ENCODE peak calls at places on chromosome 6, in ten cellular contexts. One of them, this sample, is unnamed.
A peak's percentile ranks its signal among the peaks of the same experiment; 100 is the strongest.

GRCh38 chr6:19399406-19399805 is 437.8 kb upstream of the ID4 start:
- DNase-seq in GM10248: no peak
- DNase-seq in progenitor cell of endocrine pancreas: no peak
- DNase-seq in left ventricle myocardium inferior: no peak
- DNase-seq in Calu3: no peak
- DNase-seq in foreskin fibroblast: peak; percentile 58
- DNase-seq in fibroblast of mammary gland: peak; percentile 60
- DNase-seq in colonic mucosa: no peak
- DNase-seq in kidney: no peak
- DNase-seq in WERI-Rb-1: no peak
- DNase-seq in this sample: no peak

GRCh38 chr6:152089992-152090391 is 282.5 kb downstream of the ESR1 start:
- DNase-seq in GM10248: no peak
- DNase-seq in progenitor cell of endocrine pancreas: no peak
- DNase-seq in left ventricle myocardium inferior: peak; percentile 39
- DNase-seq in Calu3: no peak
- DNase-seq in foreskin fibroblast: peak; percentile 79
- DNase-seq in fibroblast of mammary gland: peak; percentile 77
- DNase-seq in colonic mucosa: no peak
- DNase-seq in kidney: no peak
- DNase-seq in WERI-Rb-1: no peak
- DNase-seq in this sample: no peak

GRCh38 chr6:126805861-126806260 is 312.6 kb upstream of the RSPO3 start:
- DNase-seq in GM10248: no peak
- DNase-seq in progenitor cell of endocrine pancreas: no peak
- DNase-seq in left ventricle myocardium inferior: no peak
- DNase-seq in Calu3: no peak
- DNase-seq in foreskin fibroblast: no peak
- DNase-seq in fibroblast of mammary gland: no peak
- DNase-seq in colonic mucosa: no peak
- DNase-seq in kidney: no peak
- DNase-seq in WERI-Rb-1: no peak
- DNase-seq in this sample: no peak

GRCh38 chr6:1701668-1702353 is 92.1 kb downstream of the FOXC1 start:
- DNase-seq in GM10248: no peak
- DNase-seq in progenitor cell of endocrine pancreas: no peak
- DNase-seq in left ventricle myocardium inferior: no peak
- DNase-seq in Calu3: no peak
- DNase-seq in foreskin fibroblast: peak; percentile 67
- DNase-seq in fibroblast of mammary gland: peak; percentile 94
- DNase-seq in colonic mucosa: no peak
- DNase-seq in kidney: no peak
- DNase-seq in WERI-Rb-1: no peak
- DNase-seq in this sample: no peak

GRCh38 chr6:99604161-99605073 is 2.2 kb upstream of the PRDM13 start:
- DNase-seq in GM10248: no peak
- DNase-seq in progenitor cell of endocrine pancreas: no peak
- DNase-seq in left ventricle myocardium inferior: no peak
- DNase-seq in Calu3: no peak
- DNase-seq in foreskin fibroblast: no peak
- DNase-seq in fibroblast of mammary gland: no peak
- DNase-seq in colonic mucosa: no peak
- DNase-seq in kidney: no peak
- DNase-seq in WERI-Rb-1: no peak
- DNase-seq in this sample: no peak

GRCh38 chr6:133512410-133513016 is 271.4 kb downstream of the EYA4 start:
- DNase-seq in GM10248: peak; percentile 16
- DNase-seq in progenitor cell of endocrine pancreas: peak; percentile 31
- DNase-seq in left ventricle myocardium inferior: no peak
- DNase-seq in Calu3: peak; percentile 62
- DNase-seq in foreskin fibroblast: peak; percentile 35
- DNase-seq in fibroblast of mammary gland: peak; percentile 64
- DNase-seq in colonic mucosa: peak; percentile 33
- DNase-seq in kidney: no peak
- DNase-seq in WERI-Rb-1: peak; percentile 22
- DNase-seq in this sample: no peak

GRCh38 chr6:36428911-36429310 is 13.7 kb downstream of the PXT1 start:
- DNase-seq in GM10248: no peak
- DNase-seq in progenitor cell of endocrine pancreas: no peak
- DNase-seq in left ventricle myocardium inferior: no peak
- DNase-seq in Calu3: no peak
- DNase-seq in foreskin fibroblast: no peak
- DNase-seq in fibroblast of mammary gland: no peak
- DNase-seq in colonic mucosa: no peak
- DNase-seq in kidney: no peak
- DNase-seq in WERI-Rb-1: no peak
- DNase-seq in this sample: no peak

GRCh38 chr6:140078552-140079126 is 704.2 kb upstream of the CITED2 start:
- DNase-seq in GM10248: no peak
- DNase-seq in progenitor cell of endocrine pancreas: no peak
- DNase-seq in left ventricle myocardium inferior: no peak
- DNase-seq in Calu3: no peak
- DNase-seq in foreskin fibroblast: peak; percentile 92
- DNase-seq in fibroblast of mammary gland: peak; percentile 95
- DNase-seq in colonic mucosa: no peak
- DNase-seq in kidney: no peak
- DNase-seq in WERI-Rb-1: no peak
- DNase-seq in this sample: no peak

GRCh38 chr6:146578054-146578453 is 20.7 kb upstream of the ADGB start:
- DNase-seq in GM10248: no peak
- DNase-seq in progenitor cell of endocrine pancreas: no peak
- DNase-seq in left ventricle myocardium inferior: no peak
- DNase-seq in Calu3: no peak
- DNase-seq in foreskin fibroblast: peak; percentile 14
- DNase-seq in fibroblast of mammary gland: peak; percentile 39
- DNase-seq in colonic mucosa: no peak
- DNase-seq in kidney: no peak
- DNase-seq in WERI-Rb-1: no peak
- DNase-seq in this sample: no peak

GRCh38 chr6:36545767-36546663 is 1.3 kb downstream of the STK38 start:
- DNase-seq in GM10248: no peak
- DNase-seq in progenitor cell of endocrine pancreas: no peak
- DNase-seq in left ventricle myocardium inferior: no peak
- DNase-seq in Calu3: no peak
- DNase-seq in foreskin fibroblast: peak; percentile 10
- DNase-seq in fibroblast of mammary gland: peak; percentile 21
- DNase-seq in colonic mucosa: peak; percentile 34
- DNase-seq in kidney: no peak
- DNase-seq in WERI-Rb-1: peak; percentile 33
- DNase-seq in this sample: no peak

GRCh38 chr6:5012531-5012930 is 8.7 kb upstream of the RPP40 start:
- DNase-seq in GM10248: no peak
- DNase-seq in progenitor cell of endocrine pancreas: no peak
- DNase-seq in left ventricle myocardium inferior: no peak
- DNase-seq in Calu3: no peak
- DNase-seq in foreskin fibroblast: peak; percentile 37
- DNase-seq in fibroblast of mammary gland: peak; percentile 65
- DNase-seq in colonic mucosa: no peak
- DNase-seq in kidney: no peak
- DNase-seq in WERI-Rb-1: no peak
- DNase-seq in this sample: no peak

DNA sequence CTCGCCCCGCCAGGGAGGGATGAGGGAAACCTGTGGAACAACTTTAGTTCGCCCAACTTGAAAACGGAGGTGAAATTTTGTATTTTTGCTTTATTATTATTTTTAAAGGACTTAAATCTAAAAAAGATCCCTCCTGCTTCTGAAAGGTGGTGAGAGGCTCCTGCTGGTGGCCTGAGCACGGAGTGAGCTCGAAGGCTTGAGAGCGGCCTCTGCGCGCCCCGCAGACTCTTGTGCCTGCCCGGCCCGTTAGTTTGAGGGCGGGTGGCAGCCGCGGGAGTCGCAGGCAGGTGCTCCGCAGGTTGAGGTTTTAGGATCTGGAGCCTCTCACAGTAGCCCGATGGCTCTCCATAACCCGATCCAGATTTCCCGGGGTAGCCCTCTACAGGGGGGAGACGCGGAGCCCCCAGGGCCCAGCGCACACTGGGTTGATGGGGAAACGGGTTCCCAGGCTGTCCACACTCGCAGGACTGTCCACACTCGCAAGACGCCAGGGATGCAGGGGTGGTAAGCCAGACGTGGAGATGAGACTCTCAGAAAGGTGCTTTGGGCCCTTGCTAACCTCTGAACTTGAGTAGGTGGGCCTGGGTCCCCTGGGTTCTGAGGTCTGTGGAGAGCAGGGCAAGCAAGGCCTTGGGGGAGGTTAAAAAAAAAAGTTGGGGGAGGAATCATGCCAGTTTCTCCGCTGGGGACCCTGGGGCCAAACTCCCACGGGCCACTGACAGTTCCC is 46.3 kb upstream of the SUPT3H start:
- DNase-seq in GM10248: peak; percentile 12
- DNase-seq in progenitor cell of endocrine pancreas: peak; percentile 11
- DNase-seq in left ventricle myocardium inferior: peak; percentile 22
- DNase-seq in Calu3: no peak
- DNase-seq in foreskin fibroblast: no peak
- DNase-seq in fibroblast of mammary gland: no peak
- DNase-seq in colonic mucosa: no peak
- DNase-seq in kidney: peak; percentile 81
- DNase-seq in WERI-Rb-1: no peak
- DNase-seq in this sample: peak; percentile 84
- TF ChIP-seq CTCF in GM10248: no peak
- TF ChIP-seq CTCF in progenitor cell of endocrine pancreas: no peak
- TF ChIP-seq CTCF in left ventricle myocardium inferior: no peak
- TF ChIP-seq CTCF in Calu3: no peak
- TF ChIP-seq CTCF in foreskin fibroblast: no peak
- TF ChIP-seq CTCF in fibroblast of mammary gland: no peak
- TF ChIP-seq CTCF in colonic mucosa: no peak
- TF ChIP-seq CTCF in kidney: no peak
- TF ChIP-seq CTCF in WERI-Rb-1: no peak
- TF ChIP-seq CTCF in this sample: peak; percentile 48

GRCh38 chr6:169931223-169931760 is 179.9 kb downstream of the ERMARD start:
- DNase-seq in GM10248: no peak
- DNase-seq in progenitor cell of endocrine pancreas: no peak
- DNase-seq in left ventricle myocardium inferior: no peak
- DNase-seq in Calu3: no peak
- DNase-seq in foreskin fibroblast: no peak
- DNase-seq in fibroblast of mammary gland: no peak
- DNase-seq in colonic mucosa: no peak
- DNase-seq in kidney: peak; percentile 49
- DNase-seq in WERI-Rb-1: no peak
- DNase-seq in this sample: no peak

GRCh38 chr6:169933839-169934698 is 182.6 kb downstream of the ERMARD start:
- DNase-seq in GM10248: no peak
- DNase-seq in progenitor cell of endocrine pancreas: no peak
- DNase-seq in left ventricle myocardium inferior: peak; percentile 60
- DNase-seq in Calu3: no peak
- DNase-seq in foreskin fibroblast: peak; percentile 7
- DNase-seq in fibroblast of mammary gland: peak; percentile 6
- DNase-seq in colonic mucosa: peak; percentile 55
- DNase-seq in kidney: peak; percentile 95
- DNase-seq in WERI-Rb-1: no peak
- DNase-seq in this sample: no peak

GRCh38 chr6:169932491-169932890 is 181.1 kb downstream of the ERMARD start:
- DNase-seq in GM10248: no peak
- DNase-seq in progenitor cell of endocrine pancreas: no peak
- DNase-seq in left ventricle myocardium inferior: no peak
- DNase-seq in Calu3: no peak
- DNase-seq in foreskin fibroblast: no peak
- DNase-seq in fibroblast of mammary gland: no peak
- DNase-seq in colonic mucosa: no peak
- DNase-seq in kidney: peak; percentile 52
- DNase-seq in WERI-Rb-1: no peak
- DNase-seq in this sample: no peak

GRCh38 chr6:169933251-169933821 is 181.9 kb downstream of the ERMARD start:
- DNase-seq in GM10248: no peak
- DNase-seq in progenitor cell of endocrine pancreas: no peak
- DNase-seq in left ventricle myocardium inferior: no peak
- DNase-seq in Calu3: no peak
- DNase-seq in foreskin fibroblast: no peak
- DNase-seq in fibroblast of mammary gland: no peak
- DNase-seq in colonic mucosa: peak; percentile 26
- DNase-seq in kidney: peak; percentile 51
- DNase-seq in WERI-Rb-1: no peak
- DNase-seq in this sample: no peak

DNA sequence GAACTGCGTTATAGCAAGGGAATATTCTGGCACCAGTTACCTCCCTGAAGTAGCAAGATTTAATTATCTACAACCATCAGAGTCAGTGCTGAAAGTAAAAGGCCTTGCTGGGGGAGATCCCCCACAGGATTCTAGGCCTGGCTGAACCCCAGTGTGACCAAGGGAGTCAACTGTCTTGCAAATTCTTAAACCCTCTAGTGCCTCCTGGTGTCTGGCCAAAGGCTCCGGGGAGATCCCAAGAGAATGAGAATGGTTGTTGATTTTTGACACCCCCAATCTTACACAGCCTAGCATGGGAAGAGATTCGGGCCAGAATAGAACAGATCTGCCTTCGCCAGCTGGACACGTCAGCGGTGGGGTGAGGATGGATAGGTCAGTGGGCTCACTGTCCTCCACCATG is 179.4 kb downstream of the ERMARD start:
- DNase-seq in GM10248: no peak
- DNase-seq in progenitor cell of endocrine pancreas: no peak
- DNase-seq in left ventricle myocardium inferior: no peak
- DNase-seq in Calu3: no peak
- DNase-seq in foreskin fibroblast: no peak
- DNase-seq in fibroblast of mammary gland: no peak
- DNase-seq in colonic mucosa: no peak
- DNase-seq in kidney: no peak
- DNase-seq in WERI-Rb-1: no peak
- DNase-seq in this sample: no peak
- TF ChIP-seq CTCF in GM10248: no peak
- TF ChIP-seq CTCF in progenitor cell of endocrine pancreas: no peak
- TF ChIP-seq CTCF in left ventricle myocardium inferior: peak; percentile 20
- TF ChIP-seq CTCF in Calu3: no peak
- TF ChIP-seq CTCF in foreskin fibroblast: no peak
- TF ChIP-seq CTCF in fibroblast of mammary gland: no peak
- TF ChIP-seq CTCF in colonic mucosa: no peak
- TF ChIP-seq CTCF in kidney: no peak
- TF ChIP-seq CTCF in WERI-Rb-1: peak; percentile 28
- TF ChIP-seq CTCF in this sample: peak; percentile 15

DNA sequence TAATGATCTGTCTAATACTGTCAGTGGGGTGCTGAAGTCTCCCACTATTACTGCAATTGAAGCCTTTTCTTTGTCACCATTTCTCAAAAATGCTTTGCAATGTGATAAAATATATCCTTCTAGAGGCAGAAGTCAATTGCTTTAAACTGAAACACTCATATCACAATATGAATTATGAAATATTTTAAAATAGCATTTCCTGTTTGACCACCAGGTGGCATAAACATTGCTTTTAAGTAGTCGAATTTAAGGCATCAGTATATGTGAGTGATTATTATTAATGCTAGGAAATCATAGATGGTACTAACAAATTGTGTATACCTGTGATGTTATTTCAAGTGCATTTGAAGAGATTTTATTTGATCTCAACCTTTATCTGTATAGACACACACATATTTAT is 87.5 kb downstream of the MEI4 start:
- DNase-seq in GM10248: no peak
- DNase-seq in progenitor cell of endocrine pancreas: no peak
- DNase-seq in left ventricle myocardium inferior: no peak
- DNase-seq in Calu3: no peak
- DNase-seq in foreskin fibroblast: peak; percentile 1
- DNase-seq in fibroblast of mammary gland: peak; percentile 16
- DNase-seq in colonic mucosa: no peak
- DNase-seq in kidney: no peak
- DNase-seq in WERI-Rb-1: no peak
- DNase-seq in this sample: no peak
- TF ChIP-seq CTCF in GM10248: peak; percentile 41
- TF ChIP-seq CTCF in progenitor cell of endocrine pancreas: peak; percentile 55
- TF ChIP-seq CTCF in left ventricle myocardium inferior: peak; percentile 53
- TF ChIP-seq CTCF in Calu3: peak; percentile 31
- TF ChIP-seq CTCF in foreskin fibroblast: peak; percentile 6
- TF ChIP-seq CTCF in fibroblast of mammary gland: peak; percentile 42
- TF ChIP-seq CTCF in colonic mucosa: peak; percentile 35
- TF ChIP-seq CTCF in kidney: peak; percentile 16
- TF ChIP-seq CTCF in WERI-Rb-1: no peak
- TF ChIP-seq CTCF in this sample: peak; percentile 87

GRCh38 chr6:168060521-168060931 is 18.5 kb downstream of the FRMD1 start:
- DNase-seq in GM10248: no peak
- DNase-seq in progenitor cell of endocrine pancreas: peak; percentile 44
- DNase-seq in left ventricle myocardium inferior: peak; percentile 72
- DNase-seq in Calu3: peak; percentile 63
- DNase-seq in foreskin fibroblast: no peak
- DNase-seq in fibroblast of mammary gland: peak; percentile 54
- DNase-seq in colonic mucosa: peak; percentile 86
- DNase-seq in kidney: no peak
- DNase-seq in WERI-Rb-1: peak; percentile 86
- DNase-seq in this sample: no peak
- TF ChIP-seq CTCF in GM10248: peak; percentile 8
- TF ChIP-seq CTCF in progenitor cell of endocrine pancreas: peak; percentile 73
- TF ChIP-seq CTCF in left ventricle myocardium inferior: peak; percentile 83
- TF ChIP-seq CTCF in Calu3: no peak
- TF ChIP-seq CTCF in foreskin fibroblast: peak; percentile 49
- TF ChIP-seq CTCF in fibroblast of mammary gland: peak; percentile 33
- TF ChIP-seq CTCF in colonic mucosa: peak; percentile 60
- TF ChIP-seq CTCF in kidney: peak; percentile 62
- TF ChIP-seq CTCF in WERI-Rb-1: peak; percentile 96
- TF ChIP-seq CTCF in this sample: peak; percentile 88